ENCODE peak calls at places on chromosomes 13 and 19, in nine cellular contexts. N is cardiac muscle cell; U is CD8-positive, alpha-beta T cell; X is thoracic aorta; P is astrocyte of the spinal cord; A is foreskin fibroblast; J is aorta; L is Caco-2; D is cardiac fibroblast. H is an unnamed sample.

GRCh38 chr19:57436392-57436791 is 1.3 kb downstream of the ZNF749 start:
- DNase-seq in N (no peak), U (no peak), X (no peak), P (no peak), A (no peak), J (no peak), L (no peak), D (no peak), H (no peak)

GRCh38 chr19:4328243-4328990 is 10.2 kb downstream of the STAP2 start:
- DNase-seq in N (peak), U (peak), X (no peak), P (peak), A (peak), J (peak), L (peak), D (peak), H (peak)

GRCh38 chr13:25901460-25902376 is 150.1 kb downstream of the SHISA2 start:
- DNase-seq in N (no peak), U (no peak), X (no peak), P (peak), A (no peak), J (no peak), L (no peak), D (peak), H (no peak)

GRCh38 chr13:100887729-100888151 is 213.1 kb upstream of the TMTC4 start:
- DNase-seq in N (peak), U (no peak), X (no peak), P (peak), A (peak), J (no peak), L (no peak), D (peak), H (no peak)

GRCh38 chr13:49064459-49064858 is 88.7 kb downstream of the FNDC3A start:
- DNase-seq in N (no peak), U (no peak), X (no peak), P (no peak), A (no peak), J (no peak), L (no peak), D (no peak), H (no peak)

GRCh38 chr13:112753868-112754267 is 64.0 kb downstream of the ATP11A start:
- DNase-seq in N (no peak), U (no peak), X (no peak), P (no peak), A (no peak), J (no peak), L (no peak), D (no peak), H (no peak)

GRCh38 chr19:49518033-49518432 is 5.6 kb downstream of the FCGRT start:
- DNase-seq in N (no peak), U (no peak), X (no peak), P (no peak), A (no peak), J (no peak), L (no peak), D (no peak), H (no peak)

GRCh38 chr13:26839682-26840081 is 79.1 kb upstream of the GPR12 start:
- DNase-seq in N (no peak), U (no peak), X (no peak), P (no peak), A (no peak), J (no peak), L (no peak), D (no peak), H (no peak)

GRCh38 chr19:6744381-6745288 is 5.2 kb downstream of the TRIP10 start:
- DNase-seq in N (peak), U (no peak), X (no peak), P (peak), A (peak), J (peak), L (no peak), D (peak), H (peak)

GRCh38 chr13:92823059-92823458 is 403.5 kb upstream of the GPC6 start:
- DNase-seq in N (no peak), U (no peak), X (no peak), P (no peak), A (no peak), J (no peak), L (no peak), D (no peak), H (no peak)

GRCh38 chr19:16191216-16191908 is 6.2 kb downstream of the FAM32A start:
- DNase-seq in N (no peak), U (no peak), X (no peak), P (no peak), A (no peak), J (no peak), L (peak), D (no peak), H (no peak)

GRCh38 chr19:9251236-9251635 is 506 bp downstream of the OR7E24 start:
- DNase-seq in N (no peak), U (no peak), X (no peak), P (no peak), A (no peak), J (no peak), L (no peak), D (no peak), H (no peak)

GRCh38 chr19:33778089-33778791 is 18.4 kb upstream of the KCTD15 start:
- DNase-seq in N (peak), U (peak), X (no peak), P (peak), A (peak), J (peak), L (peak), D (peak), H (peak)

GRCh38 chr13:72959643-72960042 is 99.2 kb upstream of the KLF5 start:
- DNase-seq in N (no peak), U (no peak), X (no peak), P (peak), A (no peak), J (no peak), L (no peak), D (peak), H (no peak)

GRCh38 chr19:33447336-33448158 is 74.0 kb downstream of the CEBPG start:
- DNase-seq in N (no peak), U (no peak), X (no peak), P (no peak), A (no peak), J (peak), L (peak), D (no peak), H (no peak)

GRCh38 chr19:7908078-7908699 is 4.5 kb downstream of the MAP2K7 start:
- DNase-seq in N (no peak), U (no peak), X (no peak), P (no peak), A (no peak), J (no peak), L (no peak), D (no peak), H (no peak)

GRCh38 chr13:100130092-100130491 is 41.2 kb downstream of the PCCA start:
- DNase-seq in N (no peak), U (no peak), X (no peak), P (peak), A (peak), J (no peak), L (no peak), D (peak), H (no peak)

GRCh38 chr19:4367336-4367723 is 24.0 kb downstream of the MPND start:
- DNase-seq in N (no peak), U (no peak), X (no peak), P (no peak), A (no peak), J (no peak), L (no peak), D (no peak), H (no peak)

GRCh38 chr13:34926513-34926912 is 15.6 kb upstream of the NBEA start:
- DNase-seq in N (peak), U (no peak), X (no peak), P (peak), A (peak), J (no peak), L (no peak), D (peak), H (no peak)

GRCh38 chr19:7928334-7928706 is 2.4 kb upstream of the CTXN1 start:
- DNase-seq in N (no peak), U (no peak), X (no peak), P (no peak), A (no peak), J (peak), L (no peak), D (no peak), H (peak)

GRCh38 chr13:42333613-42334328 is 61.8 kb downstream of the AKAP11 start:
- DNase-seq in N (peak), U (no peak), X (no peak), P (peak), A (no peak), J (no peak), L (no peak), D (peak), H (no peak)

GRCh38 chr19:10719466-10719961 is 1.6 kb downstream of the DNM2 start:
- DNase-seq in N (no peak), U (no peak), X (no peak), P (no peak), A (no peak), J (no peak), L (no peak), D (no peak), H (no peak)

GRCh38 chr13:69737129-69737935 is 370.3 kb upstream of the ATXN8OS start:
- DNase-seq in N (no peak), U (no peak), X (no peak), P (no peak), A (no peak), J (no peak), L (no peak), D (no peak), H (no peak)

GRCh38 chr13:22948421-22948820 is 232.4 kb upstream of the SGCG start:
- DNase-seq in N (no peak), U (no peak), X (no peak), P (no peak), A (no peak), J (no peak), L (no peak), D (no peak), H (no peak)

GRCh38 chr19:57099199-57099661 is 20.6 kb upstream of the USP29 start:
- DNase-seq in N (peak), U (peak), X (no peak), P (no peak), A (peak), J (peak), L (no peak), D (peak), H (peak)

GRCh38 chr13:90534617-90535340 is 812.7 kb upstream of the MIR17HG start:
- DNase-seq in N (no peak), U (no peak), X (no peak), P (no peak), A (no peak), J (no peak), L (no peak), D (no peak), H (no peak)

GRCh38 chr13:92649140-92649813 is 577.3 kb upstream of the GPC6 start:
- DNase-seq in N (no peak), U (no peak), X (no peak), P (no peak), A (no peak), J (no peak), L (no peak), D (no peak), H (no peak)

GRCh38 chr19:17555929-17556813 is 722 bp downstream of the COLGALT1 start:
- DNase-seq in N (peak), U (no peak), X (no peak), P (peak), A (peak), J (peak), L (peak), D (peak), H (peak)

GRCh38 chr19:18232540-18233223 is 6.4 kb upstream of the PDE4C start:
- DNase-seq in N (peak), U (no peak), X (no peak), P (no peak), A (no peak), J (no peak), L (no peak), D (peak), H (no peak)

GRCh38 chr19:38803543-38803942 is 9.2 kb downstream of the LGALS4 start:
- DNase-seq in N (no peak), U (no peak), X (no peak), P (no peak), A (no peak), J (no peak), L (no peak), D (no peak), H (no peak)

GRCh38 chr13:68509734-68510621 is 1279.8 kb upstream of the PCDH9 start:
- DNase-seq in N (no peak), U (no peak), X (no peak), P (no peak), A (no peak), J (no peak), L (no peak), D (no peak), H (no peak)

GRCh38 chr13:40352807-40353562 is 313.5 kb downstream of the FOXO1 start:
- DNase-seq in N (peak), U (no peak), X (no peak), P (no peak), A (peak), J (no peak), L (no peak), D (peak), H (peak)

GRCh38 chr13:87614276-87614675 is 56.9 kb upstream of the SLITRK5 start:
- DNase-seq in N (no peak), U (no peak), X (no peak), P (no peak), A (no peak), J (no peak), L (no peak), D (no peak), H (no peak)

GRCh38 chr13:70814684-70815083 is 706.4 kb upstream of the KLHL1 start:
- DNase-seq in N (no peak), U (no peak), X (no peak), P (no peak), A (no peak), J (no peak), L (no peak), D (no peak), H (no peak)

GRCh38 chr19:17296278-17296677 is 6.9 kb downstream of the ABHD8 start:
- DNase-seq in N (no peak), U (no peak), X (no peak), P (peak), A (peak), J (no peak), L (no peak), D (no peak), H (no peak)

GRCh38 chr13:64075543-64076271 is 2660.1 kb upstream of the PCDH20 start:
- DNase-seq in N (no peak), U (no peak), X (no peak), P (no peak), A (no peak), J (no peak), L (no peak), D (no peak), H (no peak)

GRCh38 chr13:33543631-33544030 is 258.1 kb upstream of the STARD13 start:
- DNase-seq in N (no peak), U (no peak), X (no peak), P (no peak), A (no peak), J (no peak), L (no peak), D (peak), H (no peak)

GRCh38 chr19:30490760-30491159 is 118.6 kb downstream of the ZNF536 start:
- DNase-seq in N (no peak), U (no peak), X (no peak), P (no peak), A (no peak), J (no peak), L (no peak), D (no peak), H (no peak)

GRCh38 chr13:97298816-97299215 is 76.7 kb downstream of the MBNL2 start:
- DNase-seq in N (no peak), U (no peak), X (no peak), P (peak), A (no peak), J (no peak), L (no peak), D (no peak), H (no peak)

DNA sequence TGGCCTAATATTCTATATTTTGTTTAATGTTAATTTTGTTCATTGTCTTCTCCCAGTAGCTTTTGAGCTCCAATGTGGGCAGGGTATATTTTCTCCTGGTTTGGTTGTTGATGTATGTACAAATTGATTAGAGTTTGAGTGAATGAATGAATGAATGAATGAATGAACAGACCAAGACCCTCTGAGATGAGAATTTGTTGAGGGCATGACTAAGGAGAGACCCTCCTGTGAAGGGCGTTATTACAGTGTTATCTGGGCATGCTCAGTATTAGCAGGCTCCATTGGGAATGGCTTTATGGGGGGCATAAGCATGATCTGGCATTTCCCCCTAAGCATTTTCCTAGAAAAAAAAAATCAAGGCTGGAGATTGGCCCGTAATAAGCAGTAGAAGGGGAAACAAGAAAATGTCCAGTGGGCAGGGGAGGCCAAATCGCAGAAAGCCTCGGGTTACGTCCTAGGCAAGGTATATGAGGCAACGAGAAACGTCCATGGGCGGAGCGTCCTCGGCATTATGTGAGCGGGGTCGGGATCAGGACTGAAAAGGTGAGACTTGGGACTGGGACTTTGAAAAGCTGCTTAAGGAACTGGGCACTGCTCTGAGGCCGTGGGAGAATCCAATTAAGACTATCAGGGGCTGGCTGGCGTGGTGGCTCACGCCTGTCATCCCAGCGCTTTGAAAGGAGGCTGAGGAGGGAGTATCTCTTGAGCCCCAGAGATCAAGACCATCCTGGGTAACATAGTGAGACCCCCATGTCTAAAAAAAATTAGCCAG is 904 bp upstream of the ARHGAP33 start:
- DNase-seq in N (no peak), U (no peak), X (no peak), P (no peak), A (no peak), J (no peak), L (no peak), D (no peak), H (no peak)
- H3K4me3 ChIP-seq in N (peak), U (peak), X (peak), P (no peak), A (no peak), J (no peak), L (peak), D (peak), H (peak)

DNA sequence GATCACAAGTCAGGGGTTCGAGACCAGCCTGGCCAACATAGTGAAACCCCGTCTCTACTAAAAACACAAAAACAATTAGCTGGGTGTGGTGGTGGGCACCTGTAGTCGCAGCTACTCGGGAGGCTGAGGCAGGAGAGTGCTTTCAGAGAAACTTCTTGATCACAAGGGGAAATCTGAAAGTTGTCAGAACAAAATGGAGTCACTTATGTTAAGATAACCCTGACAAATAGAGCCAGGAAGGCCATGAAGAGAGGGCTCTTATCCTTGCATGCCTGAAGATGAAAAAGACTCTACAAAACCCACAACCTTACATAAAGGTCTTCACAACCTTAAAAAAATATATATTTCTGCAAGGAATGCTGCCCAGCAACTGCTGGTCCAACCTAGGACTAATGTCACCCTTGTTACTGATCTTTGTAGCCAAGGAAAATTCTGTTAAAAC is 1.2 kb downstream of the CARD8 start:
- DNase-seq in N (no peak), U (no peak), X (no peak), P (no peak), A (no peak), J (no peak), L (no peak), D (no peak), H (no peak)
- H3K4me3 ChIP-seq in N (peak), U (peak), X (peak), P (peak), A (peak), J (no peak), L (no peak), D (peak), H (peak)

DNA sequence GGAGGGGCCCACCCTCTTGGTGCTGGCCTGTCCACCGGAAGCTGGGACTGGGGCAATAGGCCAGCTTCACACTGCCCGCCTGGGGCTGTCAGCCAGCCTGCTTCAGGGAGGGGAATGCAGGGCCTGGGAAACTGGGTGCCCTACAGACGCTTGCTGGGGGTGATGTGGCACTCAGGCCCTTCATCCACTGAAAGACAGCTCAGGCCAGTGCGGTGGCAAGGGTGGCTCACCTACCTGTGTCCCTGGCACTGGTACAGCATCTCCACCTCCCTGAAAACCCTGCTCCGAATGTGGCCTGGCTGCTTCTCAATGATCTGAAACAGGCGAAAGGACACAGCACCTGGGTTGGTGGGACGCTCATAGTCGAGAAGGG is 7.8 kb downstream of the MKNK2 start:
- DNase-seq in N (no peak), U (no peak), X (no peak), P (no peak), A (no peak), J (peak), L (no peak), D (no peak), H (peak)
- H3K4me3 ChIP-seq in N (no peak), U (no peak), X (no peak), P (no peak), A (no peak), J (no peak), L (no peak), D (no peak), H (no peak)

DNA sequence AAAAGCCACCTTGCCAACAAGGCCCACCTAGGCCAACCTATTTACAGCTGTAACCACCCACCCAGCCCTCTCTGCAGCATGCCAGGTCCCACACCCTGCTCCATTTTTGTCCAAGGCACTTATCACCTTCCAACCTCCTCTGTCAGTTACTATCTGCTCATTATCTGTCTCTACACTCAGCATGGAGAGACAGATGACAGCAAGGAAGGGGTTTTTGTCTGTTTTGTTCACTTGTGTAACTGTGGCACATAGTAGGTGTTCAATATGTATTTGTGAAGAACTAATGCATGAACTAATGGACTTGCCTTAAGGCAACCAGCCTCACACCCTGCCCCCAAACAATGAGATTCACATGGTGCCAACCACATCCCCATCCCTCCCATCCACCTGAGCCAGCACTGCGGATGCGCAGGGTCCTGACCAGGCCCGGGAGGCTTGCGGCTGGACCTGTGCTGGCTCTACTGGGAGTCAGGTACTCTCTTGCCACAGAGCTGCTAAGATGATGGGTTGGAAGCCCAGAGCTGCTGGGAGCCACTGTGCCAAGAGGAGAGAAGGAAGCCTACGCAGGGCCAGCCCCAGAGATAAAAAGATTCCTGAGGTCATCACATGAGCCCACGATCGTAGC is 17.2 kb downstream of the DEDD2 start:
- DNase-seq in N (no peak), U (no peak), X (no peak), P (no peak), A (no peak), J (peak), L (no peak), D (no peak), H (no peak)
- H3K4me3 ChIP-seq in N (no peak), U (peak), X (no peak), P (no peak), A (no peak), J (no peak), L (no peak), D (no peak), H (no peak)

H was measured in uterus.